ENCODE peak calls at places on chromosomes 2 and 18, in five cellular contexts. T, S, Q, K and F are unnamed samples.

GRCh38 chr2:33712674-33713073 is 113.6 kb upstream of the FAM98A start:
- DNase-seq in T (no peak), S (no peak), Q (no peak), K (no peak), F (no peak)

GRCh38 chr18:3508576-3509559 is 58.9 kb downstream of the TGIF1 start:
- DNase-seq in T (no peak), S (no peak), Q (peak; percentile 11), K (no peak), F (no peak)

GRCh38 chr2:101006065-101006715 is 4.1 kb downstream of the RPL31 start:
- DNase-seq in T (no peak), S (no peak), Q (no peak), K (no peak), F (no peak)

GRCh38 chr2:23618696-23619530 is 233.9 kb downstream of the KLHL29 start:
- DNase-seq in T (no peak), S (no peak), Q (no peak), K (no peak), F (peak; percentile 19)

GRCh38 chr18:32257073-32257780 is 67.4 kb downstream of the MEP1B start:
- DNase-seq in T (no peak), S (no peak), Q (no peak), K (no peak), F (no peak)

GRCh38 chr2:65877331-65877791 is 445.0 kb upstream of the SPRED2 start:
- DNase-seq in T (no peak), S (no peak), Q (no peak), K (no peak), F (peak; percentile 13)

GRCh38 chr2:240229603-240230423 is 89.4 kb upstream of the OTOS start:
- DNase-seq in T (no peak), S (no peak), Q (peak; percentile 41), K (peak; percentile 89), F (peak; percentile 76)

GRCh38 chr18:62973689-62974088 is 258.3 kb downstream of the PHLPP1 start:
- DNase-seq in T (no peak), S (no peak), Q (no peak), K (no peak), F (no peak)

GRCh38 chr2:215105607-215106354 is 32.6 kb downstream of the ABCA12 start:
- DNase-seq in T (no peak), S (no peak), Q (peak; percentile 1), K (peak; percentile 46), F (no peak)

GRCh38 chr2:241542278-241542605 is 16.3 kb upstream of the BOK start:
- DNase-seq in T (no peak), S (no peak), Q (no peak), K (no peak), F (no peak)

GRCh38 chr2:214139630-214140284 is 271.1 kb upstream of the VWC2L start:
- DNase-seq in T (no peak), S (no peak), Q (no peak), K (no peak), F (no peak)

GRCh38 chr2:118539290-118539689 is 308.2 kb downstream of the EN1 start:
- DNase-seq in T (no peak), S (no peak), Q (peak; percentile 25), K (peak; percentile 60), F (peak; percentile 52)

GRCh38 chr2:188810591-188810990 is 163.6 kb upstream of the COL3A1 start:
- DNase-seq in T (no peak), S (no peak), Q (peak; percentile 60), K (peak; percentile 85), F (peak; percentile 96)

GRCh38 chr2:120736955-120737801 is 1.5 kb downstream of the GLI2 start:
- DNase-seq in T (no peak), S (no peak), Q (peak; percentile 87), K (peak; percentile 80), F (peak; percentile 92)

GRCh38 chr18:79853303-79853992 is 55.7 kb downstream of the KCNG2 start:
- DNase-seq in T (no peak), S (no peak), Q (no peak), K (no peak), F (no peak)

GRCh38 chr2:230934291-230935131 is 9.5 kb upstream of the GPR55 start:
- DNase-seq in T (no peak), S (no peak), Q (no peak), K (no peak), F (no peak)

GRCh38 chr2:42169869-42170465 is 814 bp downstream of the EML4 start:
- DNase-seq in T (peak; percentile 21), S (no peak), Q (no peak), K (no peak), F (peak; percentile 28)

GRCh38 chr2:151833984-151834383 is 5.8 kb upstream of the ARL5A start:
- DNase-seq in T (no peak), S (no peak), Q (no peak), K (no peak), F (no peak)

GRCh38 chr2:127428057-127428814 is 10.0 kb downstream of the PROC start:
- DNase-seq in T (no peak), S (no peak), Q (no peak), K (no peak), F (no peak)

GRCh38 chr2:84959494-84960156 is 11.3 kb upstream of the KCMF1 start:
- DNase-seq in T (no peak), S (no peak), Q (no peak), K (no peak), F (peak; percentile 65)